ENCODE peak calls at places on chromosomes 3 and 15, in eight cellular contexts. One of them, this sample, is unnamed.

GRCh38 chr3:185561958-185562357 is 9.6 kb upstream of the LIPH start:
- DNase-seq in HFFc6: no peak
- DNase-seq in BE2C: no peak
- DNase-seq in type B pancreatic cell: peak; percentile 6
- DNase-seq in psoas muscle: no peak
- DNase-seq in GM12892: no peak
- DNase-seq in stimulated activated naive CD4-positive, alpha-beta T cell treated with Interleukin-2 at 50 U/mL for 16 hours: no peak
- DNase-seq in brain microvascular endothelial cell: no peak
- DNase-seq in this sample: no peak

GRCh38 chr15:74768771-74769342 is 13.0 kb upstream of the CSK start:
- DNase-seq in psoas muscle: no peak
- DNase-seq in type B pancreatic cell: no peak
- DNase-seq in HFFc6: peak; percentile 25
- DNase-seq in BE2C: peak; percentile 78
- DNase-seq in GM12892: no peak
- DNase-seq in brain microvascular endothelial cell: peak; percentile 40
- DNase-seq in stimulated activated naive CD4-positive, alpha-beta T cell treated with Interleukin-2 at 50 U/mL for 16 hours: peak; percentile 46
- DNase-seq in this sample: peak; percentile 53

GRCh38 chr3:25143356-25143704 is 284.7 kb upstream of the RARB start:
- DNase-seq in BE2C: no peak
- DNase-seq in HFFc6: no peak
- DNase-seq in GM12892: no peak
- DNase-seq in type B pancreatic cell: no peak
- DNase-seq in psoas muscle: no peak
- DNase-seq in brain microvascular endothelial cell: no peak
- DNase-seq in stimulated activated naive CD4-positive, alpha-beta T cell treated with Interleukin-2 at 50 U/mL for 16 hours: no peak
- DNase-seq in this sample: no peak

GRCh38 chr15:80444680-80445251 is 40.6 kb downstream of the ARNT2 start:
- DNase-seq in type B pancreatic cell: no peak
- DNase-seq in GM12892: no peak
- DNase-seq in HFFc6: no peak
- DNase-seq in stimulated activated naive CD4-positive, alpha-beta T cell treated with Interleukin-2 at 50 U/mL for 16 hours: no peak
- DNase-seq in psoas muscle: no peak
- DNase-seq in BE2C: no peak
- DNase-seq in brain microvascular endothelial cell: no peak
- DNase-seq in this sample: no peak

GRCh38 chr3:11719406-11720219 is 75.9 kb upstream of the VGLL4 start:
- DNase-seq in brain microvascular endothelial cell: peak; percentile 12
- DNase-seq in GM12892: peak; percentile 75
- DNase-seq in stimulated activated naive CD4-positive, alpha-beta T cell treated with Interleukin-2 at 50 U/mL for 16 hours: peak; percentile 74
- DNase-seq in HFFc6: peak; percentile 30
- DNase-seq in psoas muscle: peak; percentile 69
- DNase-seq in BE2C: peak; percentile 5
- DNase-seq in type B pancreatic cell: peak; percentile 91
- DNase-seq in this sample: peak; percentile 94

GRCh38 chr15:42650208-42651066 is 75.0 kb downstream of the STARD9 start:
- DNase-seq in BE2C: peak; percentile 67
- DNase-seq in brain microvascular endothelial cell: peak; percentile 78
- DNase-seq in GM12892: peak; percentile 27
- DNase-seq in psoas muscle: peak; percentile 44
- DNase-seq in type B pancreatic cell: no peak
- DNase-seq in stimulated activated naive CD4-positive, alpha-beta T cell treated with Interleukin-2 at 50 U/mL for 16 hours: peak; percentile 20
- DNase-seq in HFFc6: peak; percentile 86
- DNase-seq in this sample: peak; percentile 25

GRCh38 chr3:47070770-47071169 is 91.3 kb downstream of the NBEAL2 start:
- DNase-seq in BE2C: no peak
- DNase-seq in psoas muscle: no peak
- DNase-seq in stimulated activated naive CD4-positive, alpha-beta T cell treated with Interleukin-2 at 50 U/mL for 16 hours: no peak
- DNase-seq in brain microvascular endothelial cell: no peak
- DNase-seq in type B pancreatic cell: no peak
- DNase-seq in HFFc6: no peak
- DNase-seq in GM12892: no peak
- DNase-seq in this sample: no peak

GRCh38 chr15:89664951-89665350 is 9.7 kb upstream of the KIF7 start:
- DNase-seq in type B pancreatic cell: no peak
- DNase-seq in brain microvascular endothelial cell: no peak
- DNase-seq in psoas muscle: no peak
- DNase-seq in BE2C: no peak
- DNase-seq in HFFc6: no peak
- DNase-seq in stimulated activated naive CD4-positive, alpha-beta T cell treated with Interleukin-2 at 50 U/mL for 16 hours: no peak
- DNase-seq in GM12892: no peak
- DNase-seq in this sample: no peak

GRCh38 chr15:44738340-44738984 is 2.1 kb downstream of the TRIM69 start:
- DNase-seq in psoas muscle: no peak
- DNase-seq in type B pancreatic cell: no peak
- DNase-seq in BE2C: no peak
- DNase-seq in stimulated activated naive CD4-positive, alpha-beta T cell treated with Interleukin-2 at 50 U/mL for 16 hours: no peak
- DNase-seq in brain microvascular endothelial cell: no peak
- DNase-seq in GM12892: no peak
- DNase-seq in HFFc6: peak; percentile 59
- DNase-seq in this sample: no peak

GRCh38 chr3:193814166-193814565 is 221.2 kb downstream of the OPA1 start:
- DNase-seq in BE2C: no peak
- DNase-seq in type B pancreatic cell: no peak
- DNase-seq in brain microvascular endothelial cell: no peak
- DNase-seq in stimulated activated naive CD4-positive, alpha-beta T cell treated with Interleukin-2 at 50 U/mL for 16 hours: no peak
- DNase-seq in GM12892: no peak
- DNase-seq in HFFc6: no peak
- DNase-seq in psoas muscle: no peak
- DNase-seq in this sample: no peak

GRCh38 chr3:27311400-27311799 is 57.8 kb downstream of the NEK10 start:
- DNase-seq in stimulated activated naive CD4-positive, alpha-beta T cell treated with Interleukin-2 at 50 U/mL for 16 hours: no peak
- DNase-seq in brain microvascular endothelial cell: peak; percentile 99
- DNase-seq in HFFc6: peak; percentile 99
- DNase-seq in BE2C: no peak
- DNase-seq in type B pancreatic cell: no peak
- DNase-seq in psoas muscle: no peak
- DNase-seq in GM12892: no peak
- DNase-seq in this sample: no peak

GRCh38 chr15:40776537-40777141 is 6.9 kb downstream of the C15orf62 start:
- DNase-seq in brain microvascular endothelial cell: no peak
- DNase-seq in HFFc6: peak; percentile 46
- DNase-seq in psoas muscle: peak; percentile 52
- DNase-seq in stimulated activated naive CD4-positive, alpha-beta T cell treated with Interleukin-2 at 50 U/mL for 16 hours: no peak
- DNase-seq in BE2C: no peak
- DNase-seq in type B pancreatic cell: no peak
- DNase-seq in GM12892: no peak
- DNase-seq in this sample: no peak

GRCh38 chr3:156617781-156618180 is 56.6 kb upstream of the TIPARP start:
- DNase-seq in BE2C: no peak
- DNase-seq in HFFc6: no peak
- DNase-seq in psoas muscle: no peak
- DNase-seq in stimulated activated naive CD4-positive, alpha-beta T cell treated with Interleukin-2 at 50 U/mL for 16 hours: no peak
- DNase-seq in GM12892: no peak
- DNase-seq in type B pancreatic cell: no peak
- DNase-seq in brain microvascular endothelial cell: no peak
- DNase-seq in this sample: no peak

GRCh38 chr3:44554626-44555592 is at the start of gene ZKSCAN7:
- DNase-seq in brain microvascular endothelial cell: peak; percentile 33
- DNase-seq in HFFc6: no peak
- DNase-seq in stimulated activated naive CD4-positive, alpha-beta T cell treated with Interleukin-2 at 50 U/mL for 16 hours: peak; percentile 38
- DNase-seq in GM12892: peak; percentile 74
- DNase-seq in type B pancreatic cell: peak; percentile 84
- DNase-seq in BE2C: peak; percentile 62
- DNase-seq in psoas muscle: peak; percentile 64
- DNase-seq in this sample: peak; percentile 74

This sample was measured in progenitor cell of endocrine pancreas.